ENCODE peak calls at places on chromosomes 2 and 18, in ten cellular contexts. Q is ovary, Z is sigmoid colon, F is HepG2, M is tibial nerve, C is stomach, W is upper lobe of left lung, T is K562, U is A549, Y is suprapubic skin. R is an unnamed sample.
A peak's percentile ranks its signal among the peaks of the same experiment; 100 is the strongest.

GRCh38 chr2:235238537-235238936 is 255.3 kb upstream of the AGAP1 start:
- DNase-seq in Q (peak; percentile 74), Z (peak; percentile 75), F (no peak), M (peak; percentile 22), C (peak; percentile 33), W (no peak), T (no peak), U (peak; percentile 12), Y (peak; percentile 69), R (no peak)

GRCh38 chr2:171741189-171741588 is 53.9 kb downstream of the DYNC1I2 start:
- DNase-seq in Q (no peak), Z (no peak), F (no peak), M (no peak), C (no peak), W (no peak), T (no peak), U (no peak), Y (no peak), R (no peak)

GRCh38 chr2:240873805-240874714 is 5.4 kb downstream of the AGXT start:
- DNase-seq in Q (peak; percentile 14), Z (no peak), F (peak; percentile 92), M (no peak), C (no peak), W (peak; percentile 62), T (no peak), U (no peak), Y (no peak), R (no peak)

GRCh38 chr2:54665436-54665856 is 58.0 kb upstream of the EML6 start:
- DNase-seq in Q (no peak), Z (no peak), F (peak; percentile 76), M (peak; percentile 53), C (peak; percentile 54), W (no peak), T (peak; percentile 76), U (peak; percentile 73), Y (no peak), R (no peak)

GRCh38 chr2:239882781-239883180 is 142.4 kb downstream of the NDUFA10 start:
- DNase-seq in Q (no peak), Z (no peak), F (no peak), M (no peak), C (no peak), W (no peak), T (no peak), U (no peak), Y (no peak), R (peak; percentile 57)

GRCh38 chr2:134167015-134167414 is 86.9 kb upstream of the MGAT5 start:
- DNase-seq in Q (no peak), Z (no peak), F (no peak), M (no peak), C (no peak), W (no peak), T (no peak), U (no peak), Y (no peak), R (no peak)

GRCh38 chr2:173764094-173764493 is 201.1 kb downstream of the SP3 start:
- DNase-seq in Q (no peak), Z (no peak), F (no peak), M (no peak), C (no peak), W (no peak), T (no peak), U (no peak), Y (no peak), R (no peak)

GRCh38 chr2:46297546-46298271 is 502 bp downstream of the EPAS1 start:
- DNase-seq in Q (peak; percentile 75), Z (peak; percentile 75), F (peak; percentile 59), M (peak; percentile 41), C (peak; percentile 89), W (peak; percentile 96), T (peak; percentile 79), U (peak; percentile 74), Y (peak; percentile 84), R (no peak)

GRCh38 chr2:16569401-16569800 is 96.2 kb downstream of the CYRIA start:
- DNase-seq in Q (no peak), Z (no peak), F (no peak), M (no peak), C (no peak), W (no peak), T (no peak), U (no peak), Y (no peak), R (no peak)

GRCh38 chr18:23357992-23358594 is 95.0 kb upstream of the RIOK3 start:
- DNase-seq in Q (peak; percentile 71), Z (peak; percentile 80), F (no peak), M (peak; percentile 69), C (peak; percentile 75), W (no peak), T (no peak), U (no peak), Y (no peak), R (no peak)
- TF ChIP-seq EP300 in Q (no peak), Z (no peak), F (no peak), M (peak; percentile 46), C (no peak), W (no peak), T (no peak), U (no peak), Y (no peak), R (no peak)

GRCh38 chr2:97646977-97647376 is 1.1 kb downstream of the COX5B start:
- DNase-seq in Q (no peak), Z (no peak), F (no peak), M (no peak), C (no peak), W (no peak), T (no peak), U (no peak), Y (no peak), R (peak; percentile 21)

GRCh38 chr2:97654324-97654723 is 8.5 kb downstream of the COX5B start:
- DNase-seq in Q (no peak), Z (no peak), F (no peak), M (no peak), C (no peak), W (no peak), T (no peak), U (no peak), Y (no peak), R (no peak)

GRCh38 chr2:97653874-97654273 is 8.0 kb downstream of the COX5B start:
- DNase-seq in Q (no peak), Z (no peak), F (no peak), M (no peak), C (no peak), W (no peak), T (no peak), U (no peak), Y (no peak), R (no peak)

GRCh38 chr2:97654791-97655190 is 8.9 kb downstream of the COX5B start:
- DNase-seq in Q (no peak), Z (no peak), F (no peak), M (no peak), C (no peak), W (no peak), T (no peak), U (no peak), Y (no peak), R (no peak)

GRCh38 chr2:97651114-97651513 is 5.3 kb downstream of the COX5B start:
- DNase-seq in Q (no peak), Z (no peak), F (no peak), M (no peak), C (no peak), W (no peak), T (no peak), U (no peak), Y (no peak), R (peak; percentile 10)
- TF ChIP-seq EP300 in Q (no peak), Z (no peak), F (no peak), M (no peak), C (no peak), W (no peak), T (no peak), U (no peak), Y (no peak), R (no peak)

GRCh38 chr2:23662941-23663729 is 263.8 kb downstream of the ATAD2B start:
- DNase-seq in Q (peak; percentile 58), Z (peak; percentile 83), F (no peak), M (no peak), C (no peak), W (peak; percentile 90), T (no peak), U (no peak), Y (no peak), R (no peak)
- TF ChIP-seq EP300 in Q (no peak), Z (no peak), F (no peak), M (peak; percentile 10), C (no peak), W (no peak), T (no peak), U (no peak), Y (no peak), R (no peak)

GRCh38 chr2:176473177-176473576 is 203.9 kb downstream of the MTX2 start:
- DNase-seq in Q (peak; percentile 59), Z (peak; percentile 76), F (no peak), M (peak; percentile 7), C (no peak), W (no peak), T (no peak), U (no peak), Y (no peak), R (no peak)
- TF ChIP-seq EP300 in Q (no peak), Z (no peak), F (no peak), M (no peak), C (no peak), W (no peak), T (no peak), U (no peak), Y (no peak), R (no peak)

DNA sequence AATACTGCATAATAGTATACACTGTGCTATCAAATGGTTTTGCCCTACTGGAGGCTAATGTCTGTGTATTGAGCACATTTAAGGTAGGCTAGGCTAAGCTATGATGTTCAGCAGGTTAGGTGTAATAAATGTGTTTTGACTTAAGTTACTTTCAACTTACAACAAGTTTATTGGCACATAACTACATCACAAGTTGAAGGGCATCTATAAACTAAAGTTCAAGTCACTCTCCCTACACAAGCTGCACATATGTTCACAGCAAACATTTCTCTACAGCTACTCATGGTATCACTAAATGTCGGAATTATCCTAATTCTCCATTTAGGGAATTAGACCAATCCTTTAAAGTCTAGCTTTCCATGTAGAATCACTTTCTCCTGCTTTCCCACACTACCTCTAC is 11.4 kb downstream of the ARL5A start:
- DNase-seq in Q (no peak), Z (no peak), F (no peak), M (no peak), C (no peak), W (no peak), T (no peak), U (no peak), Y (no peak), R (no peak)
- TF ChIP-seq EP300 in Q (no peak), Z (no peak), F (no peak), M (no peak), C (no peak), W (no peak), T (no peak), U (no peak), Y (no peak), R (no peak)